ENCODE peak calls at places on chromosomes 6 and 20, in six cellular contexts. One of them, this sample, is unnamed.

GRCh38 chr6:101114703-101115102 is 233.6 kb upstream of the ASCC3 start:
- DNase-seq in HCT116: peak
- DNase-seq in transverse colon: no peak
- DNase-seq in spleen: no peak
- DNase-seq in endothelial cell of umbilical vein: no peak
- DNase-seq in uterus: no peak
- DNase-seq in this sample: no peak

GRCh38 chr20:1448081-1448627 is 18.5 kb downstream of the NSFL1C start:
- DNase-seq in HCT116: no peak
- DNase-seq in transverse colon: no peak
- DNase-seq in spleen: no peak
- DNase-seq in endothelial cell of umbilical vein: no peak
- DNase-seq in uterus: no peak
- DNase-seq in this sample: no peak

GRCh38 chr6:4394786-4395185 is 259.4 kb upstream of the ECI2 start:
- DNase-seq in HCT116: no peak
- DNase-seq in transverse colon: no peak
- DNase-seq in spleen: no peak
- DNase-seq in endothelial cell of umbilical vein: no peak
- DNase-seq in uterus: no peak
- DNase-seq in this sample: no peak

GRCh38 chr6:14066782-14067406 is 50.7 kb upstream of the CD83 start:
- DNase-seq in HCT116: peak
- DNase-seq in transverse colon: no peak
- DNase-seq in spleen: no peak
- DNase-seq in endothelial cell of umbilical vein: peak
- DNase-seq in uterus: peak
- DNase-seq in this sample: no peak

GRCh38 chr6:120304223-120304622 is 954.7 kb upstream of the MAN1A1 start:
- DNase-seq in HCT116: no peak
- DNase-seq in transverse colon: no peak
- DNase-seq in spleen: no peak
- DNase-seq in endothelial cell of umbilical vein: no peak
- DNase-seq in uterus: no peak
- DNase-seq in this sample: no peak

GRCh38 chr6:1062786-1063545 is 248.9 kb upstream of the FOXQ1 start:
- DNase-seq in HCT116: no peak
- DNase-seq in transverse colon: no peak
- DNase-seq in spleen: no peak
- DNase-seq in endothelial cell of umbilical vein: no peak
- DNase-seq in uterus: no peak
- DNase-seq in this sample: no peak

GRCh38 chr20:37090357-37090871 is 5.4 kb downstream of the RBL1 start:
- DNase-seq in HCT116: no peak
- DNase-seq in transverse colon: no peak
- DNase-seq in spleen: no peak
- DNase-seq in endothelial cell of umbilical vein: no peak
- DNase-seq in uterus: no peak
- DNase-seq in this sample: no peak

GRCh38 chr6:119052292-119052889 is 26.1 kb downstream of the FAM184A start:
- DNase-seq in HCT116: no peak
- DNase-seq in transverse colon: no peak
- DNase-seq in spleen: no peak
- DNase-seq in endothelial cell of umbilical vein: no peak
- DNase-seq in uterus: no peak
- DNase-seq in this sample: no peak

GRCh38 chr6:144683216-144684070 is 398.3 kb downstream of the UTRN start:
- DNase-seq in HCT116: no peak
- DNase-seq in transverse colon: no peak
- DNase-seq in spleen: no peak
- DNase-seq in endothelial cell of umbilical vein: no peak
- DNase-seq in uterus: no peak
- DNase-seq in this sample: no peak

GRCh38 chr6:134303903-134304302 is 14.0 kb downstream of the SGK1 start:
- DNase-seq in HCT116: no peak
- DNase-seq in transverse colon: no peak
- DNase-seq in spleen: no peak
- DNase-seq in endothelial cell of umbilical vein: no peak
- DNase-seq in uterus: no peak
- DNase-seq in this sample: no peak

GRCh38 chr6:113813207-113813606 is 43.9 kb upstream of the MARCKS start:
- DNase-seq in HCT116: no peak
- DNase-seq in transverse colon: no peak
- DNase-seq in spleen: no peak
- DNase-seq in endothelial cell of umbilical vein: no peak
- DNase-seq in uterus: no peak
- DNase-seq in this sample: no peak

GRCh38 chr6:16760536-16761468 is at the start of gene ATXN1:
- DNase-seq in HCT116: no peak
- DNase-seq in transverse colon: peak
- DNase-seq in spleen: peak
- DNase-seq in endothelial cell of umbilical vein: peak
- DNase-seq in uterus: peak
- DNase-seq in this sample: peak

GRCh38 chr6:47116086-47116485 is 74.0 kb upstream of the ADGRF1 start:
- DNase-seq in HCT116: no peak
- DNase-seq in transverse colon: no peak
- DNase-seq in spleen: no peak
- DNase-seq in endothelial cell of umbilical vein: no peak
- DNase-seq in uterus: no peak
- DNase-seq in this sample: no peak

GRCh38 chr6:136994782-136995181 is 50.0 kb downstream of the IL20RA start:
- DNase-seq in HCT116: no peak
- DNase-seq in transverse colon: no peak
- DNase-seq in spleen: no peak
- DNase-seq in endothelial cell of umbilical vein: no peak
- DNase-seq in uterus: no peak
- DNase-seq in this sample: no peak

GRCh38 chr6:116329156-116329555 is 41.6 kb upstream of the DSE start:
- DNase-seq in HCT116: no peak
- DNase-seq in transverse colon: no peak
- DNase-seq in spleen: no peak
- DNase-seq in endothelial cell of umbilical vein: no peak
- DNase-seq in uterus: no peak
- DNase-seq in this sample: no peak

GRCh38 chr6:169328112-169328801 is 74.6 kb upstream of the THBS2 start:
- DNase-seq in HCT116: no peak
- DNase-seq in transverse colon: no peak
- DNase-seq in spleen: no peak
- DNase-seq in endothelial cell of umbilical vein: no peak
- DNase-seq in uterus: peak
- DNase-seq in this sample: no peak

GRCh38 chr6:39357998-39358686 is 35.6 kb upstream of the KCNK16 start:
- DNase-seq in HCT116: no peak
- DNase-seq in transverse colon: peak
- DNase-seq in spleen: peak
- DNase-seq in endothelial cell of umbilical vein: peak
- DNase-seq in uterus: no peak
- DNase-seq in this sample: no peak

GRCh38 chr6:85418059-85418458 is 31.8 kb upstream of the NT5E start:
- DNase-seq in HCT116: no peak
- DNase-seq in transverse colon: no peak
- DNase-seq in spleen: no peak
- DNase-seq in endothelial cell of umbilical vein: peak
- DNase-seq in uterus: no peak
- DNase-seq in this sample: no peak

GRCh38 chr6:13445005-13445743 is 42.2 kb downstream of the GFOD1 start:
- DNase-seq in HCT116: no peak
- DNase-seq in transverse colon: peak
- DNase-seq in spleen: peak
- DNase-seq in endothelial cell of umbilical vein: peak
- DNase-seq in uterus: peak
- DNase-seq in this sample: peak

GRCh38 chr6:47145212-47145611 is 103.1 kb upstream of the ADGRF1 start:
- DNase-seq in HCT116: no peak
- DNase-seq in transverse colon: no peak
- DNase-seq in spleen: no peak
- DNase-seq in endothelial cell of umbilical vein: no peak
- DNase-seq in uterus: no peak
- DNase-seq in this sample: no peak

GRCh38 chr20:25319241-25320034 is 71.2 kb downstream of the ABHD12 start:
- DNase-seq in HCT116: no peak
- DNase-seq in transverse colon: no peak
- DNase-seq in spleen: peak
- DNase-seq in endothelial cell of umbilical vein: no peak
- DNase-seq in uterus: no peak
- DNase-seq in this sample: no peak

GRCh38 chr6:146689806-146690205 is 91.0 kb downstream of the ADGB start:
- DNase-seq in HCT116: no peak
- DNase-seq in transverse colon: no peak
- DNase-seq in spleen: no peak
- DNase-seq in endothelial cell of umbilical vein: no peak
- DNase-seq in uterus: no peak
- DNase-seq in this sample: no peak

GRCh38 chr6:35049885-35050284 is 91.3 kb downstream of the TCP11 start:
- DNase-seq in HCT116: no peak
- DNase-seq in transverse colon: peak
- DNase-seq in spleen: no peak
- DNase-seq in endothelial cell of umbilical vein: no peak
- DNase-seq in uterus: no peak
- DNase-seq in this sample: peak

GRCh38 chr20:8118735-8119134 is 13.3 kb upstream of the PLCB1 start:
- DNase-seq in HCT116: no peak
- DNase-seq in transverse colon: no peak
- DNase-seq in spleen: no peak
- DNase-seq in endothelial cell of umbilical vein: no peak
- DNase-seq in uterus: no peak
- DNase-seq in this sample: no peak

GRCh38 chr6:24545691-24546090 is 50.9 kb downstream of the ALDH5A1 start:
- DNase-seq in HCT116: no peak
- DNase-seq in transverse colon: no peak
- DNase-seq in spleen: no peak
- DNase-seq in endothelial cell of umbilical vein: no peak
- DNase-seq in uterus: no peak
- DNase-seq in this sample: no peak

GRCh38 chr6:22667855-22668254 is 98.5 kb downstream of the HDGFL1 start:
- DNase-seq in HCT116: no peak
- DNase-seq in transverse colon: no peak
- DNase-seq in spleen: no peak
- DNase-seq in endothelial cell of umbilical vein: no peak
- DNase-seq in uterus: no peak
- DNase-seq in this sample: no peak

GRCh38 chr6:2947424-2947823 is 23.9 kb downstream of the SERPINB6 start:
- DNase-seq in HCT116: no peak
- DNase-seq in transverse colon: no peak
- DNase-seq in spleen: peak
- DNase-seq in endothelial cell of umbilical vein: no peak
- DNase-seq in uterus: no peak
- DNase-seq in this sample: no peak

GRCh38 chr20:63008541-63009043 is 1.8 kb upstream of the BHLHE23 start:
- DNase-seq in HCT116: no peak
- DNase-seq in transverse colon: no peak
- DNase-seq in spleen: no peak
- DNase-seq in endothelial cell of umbilical vein: no peak
- DNase-seq in uterus: no peak
- DNase-seq in this sample: no peak

GRCh38 chr6:142884214-142885035 is 60.6 kb downstream of the HIVEP2 start:
- DNase-seq in HCT116: no peak
- DNase-seq in transverse colon: no peak
- DNase-seq in spleen: no peak
- DNase-seq in endothelial cell of umbilical vein: no peak
- DNase-seq in uterus: no peak
- DNase-seq in this sample: no peak

GRCh38 chr20:25020901-25021301 is 28.4 kb upstream of the APMAP start:
- DNase-seq in HCT116: no peak
- DNase-seq in transverse colon: peak
- DNase-seq in spleen: peak
- DNase-seq in endothelial cell of umbilical vein: no peak
- DNase-seq in uterus: no peak
- DNase-seq in this sample: no peak

GRCh38 chr6:84317463-84317862 is 90.0 kb upstream of the CEP162 start:
- DNase-seq in HCT116: no peak
- DNase-seq in transverse colon: no peak
- DNase-seq in spleen: no peak
- DNase-seq in endothelial cell of umbilical vein: no peak
- DNase-seq in uterus: no peak
- DNase-seq in this sample: no peak

GRCh38 chr6:156778615-156779205 is 1.5 kb downstream of the ARID1B start:
- DNase-seq in HCT116: no peak
- DNase-seq in transverse colon: peak
- DNase-seq in spleen: peak
- DNase-seq in endothelial cell of umbilical vein: peak
- DNase-seq in uterus: peak
- DNase-seq in this sample: peak

GRCh38 chr6:156777577-156777865 is 343 bp downstream of the ARID1B start:
- DNase-seq in HCT116: no peak
- DNase-seq in transverse colon: no peak
- DNase-seq in spleen: no peak
- DNase-seq in endothelial cell of umbilical vein: no peak
- DNase-seq in uterus: no peak
- DNase-seq in this sample: no peak

GRCh38 chr6:156776841-156777576 is at the start of gene ARID1B:
- DNase-seq in HCT116: no peak
- DNase-seq in transverse colon: peak
- DNase-seq in spleen: peak
- DNase-seq in endothelial cell of umbilical vein: peak
- DNase-seq in uterus: peak
- DNase-seq in this sample: peak

GRCh38 chr6:156779206-156780116 is 2.3 kb downstream of the ARID1B start:
- DNase-seq in HCT116: no peak
- DNase-seq in transverse colon: peak
- DNase-seq in spleen: peak
- DNase-seq in endothelial cell of umbilical vein: peak
- DNase-seq in uterus: peak
- DNase-seq in this sample: peak

GRCh38 chr6:156777866-156778614 is 862 bp downstream of the ARID1B start:
- DNase-seq in HCT116: no peak
- DNase-seq in transverse colon: peak
- DNase-seq in spleen: peak
- DNase-seq in endothelial cell of umbilical vein: peak
- DNase-seq in uterus: peak
- DNase-seq in this sample: peak
- TF ChIP-seq POLR2A in HCT116: peak
- TF ChIP-seq POLR2A in transverse colon: peak
- TF ChIP-seq POLR2A in spleen: no peak
- TF ChIP-seq POLR2A in endothelial cell of umbilical vein: peak
- TF ChIP-seq POLR2A in uterus: no peak
- TF ChIP-seq POLR2A in this sample: no peak

GRCh38 chr20:44716309-44717106 is 1.3 kb downstream of the CCN5 start:
- DNase-seq in HCT116: no peak
- DNase-seq in transverse colon: no peak
- DNase-seq in spleen: no peak
- DNase-seq in endothelial cell of umbilical vein: no peak
- DNase-seq in uterus: no peak
- DNase-seq in this sample: no peak
- H3K27ac ChIP-seq in HCT116: no peak
- H3K27ac ChIP-seq in transverse colon: no peak
- H3K27ac ChIP-seq in spleen: no peak
- H3K27ac ChIP-seq in endothelial cell of umbilical vein: no peak
- H3K27ac ChIP-seq in uterus: peak
- H3K27ac ChIP-seq in this sample: peak

GRCh38 chr6:11731423-11731822 is 47.2 kb downstream of the ADTRP start:
- DNase-seq in HCT116: no peak
- DNase-seq in transverse colon: no peak
- DNase-seq in spleen: no peak
- DNase-seq in endothelial cell of umbilical vein: no peak
- DNase-seq in uterus: no peak
- DNase-seq in this sample: no peak
- TF ChIP-seq POLR2A in HCT116: no peak
- TF ChIP-seq POLR2A in transverse colon: no peak
- TF ChIP-seq POLR2A in spleen: no peak
- TF ChIP-seq POLR2A in endothelial cell of umbilical vein: no peak
- TF ChIP-seq POLR2A in uterus: no peak
- TF ChIP-seq POLR2A in this sample: no peak

GRCh38 chr20:18138639-18139583 is 1.2 kb downstream of the KAT14 start:
- DNase-seq in HCT116: no peak
- DNase-seq in transverse colon: no peak
- DNase-seq in spleen: no peak
- DNase-seq in endothelial cell of umbilical vein: peak
- DNase-seq in uterus: no peak
- DNase-seq in this sample: no peak
- H3K27ac ChIP-seq in HCT116: peak
- H3K27ac ChIP-seq in transverse colon: peak
- H3K27ac ChIP-seq in spleen: peak
- H3K27ac ChIP-seq in endothelial cell of umbilical vein: no peak
- H3K27ac ChIP-seq in uterus: peak
- H3K27ac ChIP-seq in this sample: no peak

This sample was measured in ovary.